ENCODE peak calls at places on chromosomes 5 and 9, in seven cellular contexts. One of them, this sample, is unnamed.

GRCh38 chr9:87711857-87712800 is 13.8 kb upstream of the CTSL start:
- DNase-seq in epithelial cell of proximal tubule: peak
- DNase-seq in NCI-H1092 treated with DMSO at 0.1 percent for 48 hours: no peak
- DNase-seq in stimulated activated CD4-positive, alpha-beta T cell treated with anti-CD3 and anti-CD28 coated beads, Interleukin-4, amount 100 ng/mL, for 1 hour: no peak
- DNase-seq in HEK293T: no peak
- DNase-seq in CD4-positive, alpha-beta T cell: no peak
- DNase-seq in NAMALWA: no peak
- DNase-seq in this sample: no peak

GRCh38 chr9:81861644-81862043 is 66.6 kb upstream of the SPATA31D4 start:
- DNase-seq in epithelial cell of proximal tubule: no peak
- DNase-seq in NCI-H1092 treated with DMSO at 0.1 percent for 48 hours: no peak
- DNase-seq in stimulated activated CD4-positive, alpha-beta T cell treated with anti-CD3 and anti-CD28 coated beads, Interleukin-4, amount 100 ng/mL, for 1 hour: no peak
- DNase-seq in HEK293T: no peak
- DNase-seq in CD4-positive, alpha-beta T cell: no peak
- DNase-seq in NAMALWA: no peak
- DNase-seq in this sample: no peak

GRCh38 chr5:138077064-138077696 is 6.7 kb upstream of the WNT8A start:
- DNase-seq in epithelial cell of proximal tubule: no peak
- DNase-seq in NCI-H1092 treated with DMSO at 0.1 percent for 48 hours: peak
- DNase-seq in stimulated activated CD4-positive, alpha-beta T cell treated with anti-CD3 and anti-CD28 coated beads, Interleukin-4, amount 100 ng/mL, for 1 hour: peak
- DNase-seq in HEK293T: peak
- DNase-seq in CD4-positive, alpha-beta T cell: peak
- DNase-seq in NAMALWA: peak
- DNase-seq in this sample: peak

GRCh38 chr5:58327289-58327688 is 132.6 kb downstream of the PLK2 start:
- DNase-seq in epithelial cell of proximal tubule: no peak
- DNase-seq in NCI-H1092 treated with DMSO at 0.1 percent for 48 hours: no peak
- DNase-seq in stimulated activated CD4-positive, alpha-beta T cell treated with anti-CD3 and anti-CD28 coated beads, Interleukin-4, amount 100 ng/mL, for 1 hour: no peak
- DNase-seq in HEK293T: no peak
- DNase-seq in CD4-positive, alpha-beta T cell: no peak
- DNase-seq in NAMALWA: no peak
- DNase-seq in this sample: no peak

GRCh38 chr5:19547640-19548039 is 440.4 kb downstream of the CDH18 start:
- DNase-seq in epithelial cell of proximal tubule: peak
- DNase-seq in NCI-H1092 treated with DMSO at 0.1 percent for 48 hours: no peak
- DNase-seq in stimulated activated CD4-positive, alpha-beta T cell treated with anti-CD3 and anti-CD28 coated beads, Interleukin-4, amount 100 ng/mL, for 1 hour: no peak
- DNase-seq in HEK293T: no peak
- DNase-seq in CD4-positive, alpha-beta T cell: no peak
- DNase-seq in NAMALWA: no peak
- DNase-seq in this sample: no peak

GRCh38 chr5:125154321-125154811 is 407.9 kb upstream of the ZNF608 start:
- DNase-seq in epithelial cell of proximal tubule: no peak
- DNase-seq in NCI-H1092 treated with DMSO at 0.1 percent for 48 hours: no peak
- DNase-seq in stimulated activated CD4-positive, alpha-beta T cell treated with anti-CD3 and anti-CD28 coated beads, Interleukin-4, amount 100 ng/mL, for 1 hour: no peak
- DNase-seq in HEK293T: no peak
- DNase-seq in CD4-positive, alpha-beta T cell: no peak
- DNase-seq in NAMALWA: no peak
- DNase-seq in this sample: no peak

GRCh38 chr5:136042665-136043121 is 13.9 kb downstream of the TGFBI start:
- DNase-seq in epithelial cell of proximal tubule: no peak
- DNase-seq in NCI-H1092 treated with DMSO at 0.1 percent for 48 hours: no peak
- DNase-seq in stimulated activated CD4-positive, alpha-beta T cell treated with anti-CD3 and anti-CD28 coated beads, Interleukin-4, amount 100 ng/mL, for 1 hour: no peak
- DNase-seq in HEK293T: no peak
- DNase-seq in CD4-positive, alpha-beta T cell: no peak
- DNase-seq in NAMALWA: no peak
- DNase-seq in this sample: no peak

GRCh38 chr5:3943803-3944202 is 348.2 kb downstream of the IRX1 start:
- DNase-seq in epithelial cell of proximal tubule: no peak
- DNase-seq in NCI-H1092 treated with DMSO at 0.1 percent for 48 hours: no peak
- DNase-seq in stimulated activated CD4-positive, alpha-beta T cell treated with anti-CD3 and anti-CD28 coated beads, Interleukin-4, amount 100 ng/mL, for 1 hour: no peak
- DNase-seq in HEK293T: no peak
- DNase-seq in CD4-positive, alpha-beta T cell: no peak
- DNase-seq in NAMALWA: no peak
- DNase-seq in this sample: no peak

GRCh38 chr5:181024245-181025029 is 15.6 kb upstream of the BTNL9 start:
- DNase-seq in epithelial cell of proximal tubule: no peak
- DNase-seq in NCI-H1092 treated with DMSO at 0.1 percent for 48 hours: no peak
- DNase-seq in stimulated activated CD4-positive, alpha-beta T cell treated with anti-CD3 and anti-CD28 coated beads, Interleukin-4, amount 100 ng/mL, for 1 hour: no peak
- DNase-seq in HEK293T: no peak
- DNase-seq in CD4-positive, alpha-beta T cell: no peak
- DNase-seq in NAMALWA: no peak
- DNase-seq in this sample: no peak

GRCh38 chr9:94767331-94768099 is 41.0 kb downstream of the AOPEP start:
- DNase-seq in epithelial cell of proximal tubule: no peak
- DNase-seq in NCI-H1092 treated with DMSO at 0.1 percent for 48 hours: no peak
- DNase-seq in stimulated activated CD4-positive, alpha-beta T cell treated with anti-CD3 and anti-CD28 coated beads, Interleukin-4, amount 100 ng/mL, for 1 hour: no peak
- DNase-seq in HEK293T: no peak
- DNase-seq in CD4-positive, alpha-beta T cell: no peak
- DNase-seq in NAMALWA: no peak
- DNase-seq in this sample: no peak

GRCh38 chr5:87188411-87188810 is 79.3 kb upstream of the RASA1 start:
- DNase-seq in epithelial cell of proximal tubule: no peak
- DNase-seq in NCI-H1092 treated with DMSO at 0.1 percent for 48 hours: no peak
- DNase-seq in stimulated activated CD4-positive, alpha-beta T cell treated with anti-CD3 and anti-CD28 coated beads, Interleukin-4, amount 100 ng/mL, for 1 hour: no peak
- DNase-seq in HEK293T: no peak
- DNase-seq in CD4-positive, alpha-beta T cell: no peak
- DNase-seq in NAMALWA: no peak
- DNase-seq in this sample: no peak

GRCh38 chr9:4842734-4843133 is 50.0 kb downstream of the RCL1 start:
- DNase-seq in epithelial cell of proximal tubule: no peak
- DNase-seq in NCI-H1092 treated with DMSO at 0.1 percent for 48 hours: no peak
- DNase-seq in stimulated activated CD4-positive, alpha-beta T cell treated with anti-CD3 and anti-CD28 coated beads, Interleukin-4, amount 100 ng/mL, for 1 hour: no peak
- DNase-seq in HEK293T: no peak
- DNase-seq in CD4-positive, alpha-beta T cell: no peak
- DNase-seq in NAMALWA: no peak
- DNase-seq in this sample: no peak

GRCh38 chr5:132677191-132677590 is 3.4 kb downstream of the IL4 start:
- DNase-seq in epithelial cell of proximal tubule: peak
- DNase-seq in NCI-H1092 treated with DMSO at 0.1 percent for 48 hours: no peak
- DNase-seq in stimulated activated CD4-positive, alpha-beta T cell treated with anti-CD3 and anti-CD28 coated beads, Interleukin-4, amount 100 ng/mL, for 1 hour: no peak
- DNase-seq in HEK293T: no peak
- DNase-seq in CD4-positive, alpha-beta T cell: no peak
- DNase-seq in NAMALWA: no peak
- DNase-seq in this sample: no peak

This sample was measured in cerebellar cortex.